ENCODE peak calls at places on chromosomes 13 and 19, in six cellular contexts. One of them, this sample, is unnamed.

GRCh38 chr13:37446503-37446902 is 152.1 kb downstream of the POSTN start:
- DNase-seq in suprapubic skin: peak
- DNase-seq in AG10803: peak
- DNase-seq in endodermal cell: no peak
- DNase-seq in HFF-Myc: no peak
- DNase-seq in fibroblast of mammary gland: peak
- DNase-seq in this sample: peak

GRCh38 chr19:55537741-55538111 is 793 bp upstream of the SBK2 start:
- DNase-seq in AG10803: no peak
- DNase-seq in fibroblast of mammary gland: no peak
- DNase-seq in endodermal cell: peak
- DNase-seq in HFF-Myc: no peak
- DNase-seq in suprapubic skin: no peak
- DNase-seq in this sample: no peak

GRCh38 chr13:44726214-44726613 is 150.1 kb upstream of the TSC22D1 start:
- DNase-seq in suprapubic skin: no peak
- DNase-seq in HFF-Myc: peak
- DNase-seq in endodermal cell: no peak
- DNase-seq in fibroblast of mammary gland: peak
- DNase-seq in AG10803: peak
- DNase-seq in this sample: peak

GRCh38 chr19:42831221-42832019 is 48.1 kb downstream of the PSG1 start:
- DNase-seq in suprapubic skin: no peak
- DNase-seq in fibroblast of mammary gland: no peak
- DNase-seq in AG10803: no peak
- DNase-seq in endodermal cell: no peak
- DNase-seq in HFF-Myc: no peak
- DNase-seq in this sample: no peak

GRCh38 chr19:31962565-31962996 is 382.8 kb upstream of the ZNF507 start:
- DNase-seq in endodermal cell: no peak
- DNase-seq in HFF-Myc: no peak
- DNase-seq in fibroblast of mammary gland: no peak
- DNase-seq in AG10803: no peak
- DNase-seq in suprapubic skin: no peak
- DNase-seq in this sample: no peak

GRCh38 chr13:26112843-26113242 is 61.0 kb upstream of the SHISA2 start:
- DNase-seq in fibroblast of mammary gland: no peak
- DNase-seq in endodermal cell: no peak
- DNase-seq in HFF-Myc: no peak
- DNase-seq in suprapubic skin: no peak
- DNase-seq in AG10803: no peak
- DNase-seq in this sample: peak

GRCh38 chr19:52007436-52007804 is 591 bp downstream of the ZNF615 start:
- DNase-seq in AG10803: peak
- DNase-seq in suprapubic skin: no peak
- DNase-seq in endodermal cell: peak
- DNase-seq in HFF-Myc: no peak
- DNase-seq in fibroblast of mammary gland: peak
- DNase-seq in this sample: peak

GRCh38 chr13:109941221-109941620 is 154.8 kb upstream of the IRS2 start:
- DNase-seq in endodermal cell: peak
- DNase-seq in AG10803: no peak
- DNase-seq in suprapubic skin: no peak
- DNase-seq in HFF-Myc: no peak
- DNase-seq in fibroblast of mammary gland: no peak
- DNase-seq in this sample: no peak

DNA sequence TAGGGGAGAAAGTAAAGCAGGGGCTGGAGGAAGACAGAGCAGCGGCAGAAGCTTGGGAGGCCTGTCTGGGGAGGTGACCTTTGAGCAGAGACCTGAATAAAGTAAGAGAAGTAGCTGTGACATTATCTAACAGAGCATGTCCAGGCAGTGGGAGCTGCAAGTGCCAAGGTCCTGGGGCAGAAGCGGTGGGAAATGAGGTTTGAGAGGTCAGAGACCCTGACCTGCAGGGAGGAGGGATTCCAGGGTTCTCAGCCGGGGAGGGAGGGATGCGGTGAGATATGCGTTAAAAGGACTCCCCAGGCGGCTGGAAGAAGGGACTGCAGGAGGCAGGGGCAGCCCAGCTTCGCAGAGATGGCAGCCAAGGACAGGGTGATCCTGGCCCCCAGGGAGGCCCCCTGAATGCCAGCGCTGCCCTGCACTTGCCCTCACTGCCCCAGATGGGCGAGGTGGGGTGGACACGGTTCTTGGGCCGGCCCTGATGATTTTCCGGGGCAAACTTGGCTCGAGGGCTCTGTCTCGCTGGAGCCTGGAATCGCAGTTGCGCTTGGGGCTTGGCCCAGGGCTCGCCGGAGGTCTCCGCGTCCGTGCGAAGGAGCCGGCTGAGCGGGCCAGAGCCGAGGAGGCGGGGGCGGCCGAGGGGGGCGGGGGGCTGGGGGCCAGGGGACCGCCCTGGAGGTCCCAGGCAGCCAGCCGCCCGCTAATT is 3.2 kb downstream of the CRLF1 start:
- DNase-seq in AG10803: peak
- DNase-seq in HFF-Myc: no peak
- DNase-seq in endodermal cell: peak
- DNase-seq in suprapubic skin: no peak
- DNase-seq in fibroblast of mammary gland: no peak
- DNase-seq in this sample: peak
- TF ChIP-seq CTCF in AG10803: peak
- TF ChIP-seq CTCF in HFF-Myc: no peak
- TF ChIP-seq CTCF in endodermal cell: peak
- TF ChIP-seq CTCF in suprapubic skin: no peak
- TF ChIP-seq CTCF in fibroblast of mammary gland: peak
- TF ChIP-seq CTCF in this sample: peak

GRCh38 chr13:23319915-23320224 is 113.6 kb downstream of the SACS start:
- DNase-seq in endodermal cell: no peak
- DNase-seq in suprapubic skin: no peak
- DNase-seq in HFF-Myc: no peak
- DNase-seq in AG10803: no peak
- DNase-seq in fibroblast of mammary gland: no peak
- DNase-seq in this sample: no peak
- TF ChIP-seq CTCF in endodermal cell: peak
- TF ChIP-seq CTCF in suprapubic skin: no peak
- TF ChIP-seq CTCF in HFF-Myc: no peak
- TF ChIP-seq CTCF in AG10803: no peak
- TF ChIP-seq CTCF in fibroblast of mammary gland: no peak
- TF ChIP-seq CTCF in this sample: no peak

GRCh38 chr19:54439174-54439851 is 9.7 kb upstream of the LENG8 start:
- DNase-seq in endodermal cell: peak
- DNase-seq in AG10803: peak
- DNase-seq in HFF-Myc: no peak
- DNase-seq in fibroblast of mammary gland: no peak
- DNase-seq in suprapubic skin: peak
- DNase-seq in this sample: peak
- TF ChIP-seq CTCF in endodermal cell: peak
- TF ChIP-seq CTCF in AG10803: peak
- TF ChIP-seq CTCF in HFF-Myc: peak
- TF ChIP-seq CTCF in fibroblast of mammary gland: peak
- TF ChIP-seq CTCF in suprapubic skin: no peak
- TF ChIP-seq CTCF in this sample: peak

GRCh38 chr13:32115069-32115468 is 83.5 kb downstream of the FRY start:
- DNase-seq in endodermal cell: no peak
- DNase-seq in suprapubic skin: no peak
- DNase-seq in HFF-Myc: no peak
- DNase-seq in AG10803: no peak
- DNase-seq in fibroblast of mammary gland: no peak
- DNase-seq in this sample: no peak

GRCh38 chr13:32117696-32118095 is 86.1 kb downstream of the FRY start:
- DNase-seq in fibroblast of mammary gland: no peak
- DNase-seq in suprapubic skin: no peak
- DNase-seq in HFF-Myc: no peak
- DNase-seq in AG10803: no peak
- DNase-seq in endodermal cell: no peak
- DNase-seq in this sample: no peak

GRCh38 chr13:32116210-32116609 is 84.6 kb downstream of the FRY start:
- DNase-seq in AG10803: no peak
- DNase-seq in endodermal cell: no peak
- DNase-seq in suprapubic skin: no peak
- DNase-seq in HFF-Myc: no peak
- DNase-seq in fibroblast of mammary gland: no peak
- DNase-seq in this sample: no peak

GRCh38 chr13:32113564-32113963 is 82.0 kb downstream of the FRY start:
- DNase-seq in fibroblast of mammary gland: no peak
- DNase-seq in suprapubic skin: no peak
- DNase-seq in AG10803: no peak
- DNase-seq in endodermal cell: no peak
- DNase-seq in HFF-Myc: no peak
- DNase-seq in this sample: no peak
- TF ChIP-seq CTCF in fibroblast of mammary gland: no peak
- TF ChIP-seq CTCF in suprapubic skin: no peak
- TF ChIP-seq CTCF in AG10803: no peak
- TF ChIP-seq CTCF in endodermal cell: no peak
- TF ChIP-seq CTCF in HFF-Myc: no peak
- TF ChIP-seq CTCF in this sample: no peak

GRCh38 chr13:48731957-48732569 is 78.3 kb downstream of the CYSLTR2 start:
- DNase-seq in suprapubic skin: no peak
- DNase-seq in endodermal cell: peak
- DNase-seq in HFF-Myc: no peak
- DNase-seq in AG10803: peak
- DNase-seq in fibroblast of mammary gland: peak
- DNase-seq in this sample: peak
- TF ChIP-seq CTCF in suprapubic skin: peak
- TF ChIP-seq CTCF in endodermal cell: peak
- TF ChIP-seq CTCF in HFF-Myc: peak
- TF ChIP-seq CTCF in AG10803: peak
- TF ChIP-seq CTCF in fibroblast of mammary gland: peak
- TF ChIP-seq CTCF in this sample: peak

GRCh38 chr19:15869109-15869555 is 28.7 kb downstream of the CYP4F2 start:
- DNase-seq in HFF-Myc: no peak
- DNase-seq in AG10803: peak
- DNase-seq in endodermal cell: peak
- DNase-seq in suprapubic skin: no peak
- DNase-seq in fibroblast of mammary gland: peak
- DNase-seq in this sample: peak
- TF ChIP-seq CTCF in HFF-Myc: peak
- TF ChIP-seq CTCF in AG10803: peak
- TF ChIP-seq CTCF in endodermal cell: peak
- TF ChIP-seq CTCF in suprapubic skin: peak
- TF ChIP-seq CTCF in fibroblast of mammary gland: peak
- TF ChIP-seq CTCF in this sample: peak

DNA sequence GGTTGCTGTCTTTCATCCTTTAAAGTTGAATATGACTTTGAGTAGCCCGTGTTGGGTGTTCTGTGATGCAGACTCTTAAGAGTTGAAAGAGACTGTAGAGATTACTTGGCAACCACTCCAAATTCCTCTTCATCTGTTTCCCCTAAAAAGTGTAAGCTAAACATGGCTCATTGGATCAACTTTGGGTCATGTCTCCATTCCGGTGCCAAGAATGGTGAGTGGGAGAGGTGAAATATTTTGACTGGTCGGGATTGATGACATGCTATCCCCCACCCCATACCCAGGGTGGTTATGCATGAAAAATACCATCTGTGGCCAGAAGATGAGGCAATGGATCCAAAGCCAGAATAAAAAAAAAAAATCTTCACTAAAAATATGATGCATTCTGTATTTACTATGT is 281.3 kb upstream of the SOX21 start:
- DNase-seq in HFF-Myc: no peak
- DNase-seq in endodermal cell: no peak
- DNase-seq in suprapubic skin: no peak
- DNase-seq in AG10803: no peak
- DNase-seq in fibroblast of mammary gland: peak
- DNase-seq in this sample: peak
- TF ChIP-seq CTCF in HFF-Myc: no peak
- TF ChIP-seq CTCF in endodermal cell: no peak
- TF ChIP-seq CTCF in suprapubic skin: no peak
- TF ChIP-seq CTCF in AG10803: no peak
- TF ChIP-seq CTCF in fibroblast of mammary gland: no peak
- TF ChIP-seq CTCF in this sample: no peak

GRCh38 chr19:45531349-45531748 is 24.1 kb downstream of the VASP start:
- DNase-seq in suprapubic skin: no peak
- DNase-seq in fibroblast of mammary gland: no peak
- DNase-seq in AG10803: no peak
- DNase-seq in HFF-Myc: no peak
- DNase-seq in endodermal cell: no peak
- DNase-seq in this sample: no peak

GRCh38 chr19:45527731-45528130 is 20.5 kb downstream of the VASP start:
- DNase-seq in suprapubic skin: no peak
- DNase-seq in fibroblast of mammary gland: no peak
- DNase-seq in HFF-Myc: no peak
- DNase-seq in AG10803: no peak
- DNase-seq in endodermal cell: peak
- DNase-seq in this sample: no peak

GRCh38 chr19:45526971-45527370 is 19.7 kb downstream of the VASP start:
- DNase-seq in AG10803: no peak
- DNase-seq in fibroblast of mammary gland: no peak
- DNase-seq in suprapubic skin: no peak
- DNase-seq in HFF-Myc: no peak
- DNase-seq in endodermal cell: no peak
- DNase-seq in this sample: no peak

GRCh38 chr19:45528149-45528743 is 21.0 kb downstream of the VASP start:
- DNase-seq in AG10803: peak
- DNase-seq in suprapubic skin: no peak
- DNase-seq in HFF-Myc: no peak
- DNase-seq in endodermal cell: peak
- DNase-seq in fibroblast of mammary gland: peak
- DNase-seq in this sample: peak

GRCh38 chr19:45528744-45529453 is 21.6 kb downstream of the VASP start:
- DNase-seq in AG10803: no peak
- DNase-seq in endodermal cell: peak
- DNase-seq in HFF-Myc: no peak
- DNase-seq in suprapubic skin: no peak
- DNase-seq in fibroblast of mammary gland: peak
- DNase-seq in this sample: no peak
- TF ChIP-seq CTCF in AG10803: no peak
- TF ChIP-seq CTCF in endodermal cell: peak
- TF ChIP-seq CTCF in HFF-Myc: no peak
- TF ChIP-seq CTCF in suprapubic skin: no peak
- TF ChIP-seq CTCF in fibroblast of mammary gland: no peak
- TF ChIP-seq CTCF in this sample: no peak

GRCh38 chr13:48647625-48648024 is 6.1 kb upstream of the CYSLTR2 start:
- DNase-seq in AG10803: no peak
- DNase-seq in fibroblast of mammary gland: no peak
- DNase-seq in HFF-Myc: no peak
- DNase-seq in suprapubic skin: no peak
- DNase-seq in endodermal cell: peak
- DNase-seq in this sample: no peak
- TF ChIP-seq CTCF in AG10803: no peak
- TF ChIP-seq CTCF in fibroblast of mammary gland: no peak
- TF ChIP-seq CTCF in HFF-Myc: no peak
- TF ChIP-seq CTCF in suprapubic skin: no peak
- TF ChIP-seq CTCF in endodermal cell: peak
- TF ChIP-seq CTCF in this sample: no peak

This sample was measured in cardiac fibroblast.